ENCODE peak calls at places on chromosomes 2 and 18, in four cellular contexts. One of them, this sample, is unnamed.

GRCh38 chr2:168044579-168044978 is 202.8 kb downstream of the STK39 start:
- DNase-seq in fibroblast of mammary gland: no peak
- DNase-seq in GM06990: no peak
- DNase-seq in AG10803: no peak
- DNase-seq in this sample: no peak

GRCh38 chr2:238100821-238101771 is 956 bp downstream of the ESPNL start:
- DNase-seq in AG10803: no peak
- DNase-seq in GM06990: no peak
- DNase-seq in fibroblast of mammary gland: no peak
- DNase-seq in this sample: no peak

GRCh38 chr2:14633451-14634211 is 1.1 kb downstream of the LRATD1 start:
- DNase-seq in GM06990: no peak
- DNase-seq in fibroblast of mammary gland: no peak
- DNase-seq in AG10803: no peak
- DNase-seq in this sample: no peak

GRCh38 chr18:11167778-11168177 is 18.4 kb upstream of the PIEZO2 start:
- DNase-seq in fibroblast of mammary gland: peak
- DNase-seq in AG10803: peak
- DNase-seq in GM06990: no peak
- DNase-seq in this sample: peak

GRCh38 chr2:183519371-183520056 is 395.3 kb downstream of the NUP35 start:
- DNase-seq in AG10803: no peak
- DNase-seq in fibroblast of mammary gland: no peak
- DNase-seq in GM06990: no peak
- DNase-seq in this sample: no peak

GRCh38 chr2:218895758-218896500 is 15.3 kb downstream of the WNT10A start:
- DNase-seq in GM06990: no peak
- DNase-seq in fibroblast of mammary gland: no peak
- DNase-seq in AG10803: no peak
- DNase-seq in this sample: peak

GRCh38 chr2:33205693-33206434 is 259.1 kb downstream of the LTBP1 start:
- DNase-seq in AG10803: no peak
- DNase-seq in fibroblast of mammary gland: no peak
- DNase-seq in GM06990: peak
- DNase-seq in this sample: no peak

GRCh38 chr18:28136071-28136470 is 40.9 kb downstream of the CDH2 start:
- DNase-seq in GM06990: no peak
- DNase-seq in fibroblast of mammary gland: no peak
- DNase-seq in AG10803: no peak
- DNase-seq in this sample: no peak

GRCh38 chr2:72084584-72084976 is 63.1 kb downstream of the CYP26B1 start:
- DNase-seq in GM06990: no peak
- DNase-seq in fibroblast of mammary gland: no peak
- DNase-seq in AG10803: peak
- DNase-seq in this sample: peak

GRCh38 chr2:224163573-224164307 is 124.7 kb upstream of the SERPINE2 start:
- DNase-seq in GM06990: no peak
- DNase-seq in AG10803: peak
- DNase-seq in fibroblast of mammary gland: peak
- DNase-seq in this sample: peak

DNA sequence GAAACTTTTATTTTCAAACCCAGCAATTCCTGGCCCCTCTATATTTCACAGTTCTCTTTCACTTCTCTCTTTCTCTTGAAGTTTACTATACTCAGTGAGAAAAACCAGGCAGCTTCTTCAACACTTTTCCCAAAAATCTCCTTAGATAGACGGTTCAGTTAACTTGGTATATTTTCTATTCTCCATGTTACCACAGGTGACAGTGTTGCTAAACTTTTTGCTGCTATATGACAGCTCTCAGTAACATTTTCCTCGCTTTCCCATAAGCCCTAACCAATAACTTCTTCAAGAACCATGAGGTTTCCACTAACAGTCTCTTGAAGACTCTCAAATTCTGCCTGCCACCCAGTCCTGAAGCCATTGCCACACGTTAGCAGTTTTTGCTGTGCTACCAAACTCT is 45.8 kb downstream of the CYBRD1 start:
- DNase-seq in fibroblast of mammary gland: peak
- DNase-seq in GM06990: no peak
- DNase-seq in AG10803: no peak
- DNase-seq in this sample: no peak
- TF ChIP-seq CTCF in fibroblast of mammary gland: peak
- TF ChIP-seq CTCF in GM06990: no peak
- TF ChIP-seq CTCF in AG10803: peak
- TF ChIP-seq CTCF in this sample: no peak

DNA sequence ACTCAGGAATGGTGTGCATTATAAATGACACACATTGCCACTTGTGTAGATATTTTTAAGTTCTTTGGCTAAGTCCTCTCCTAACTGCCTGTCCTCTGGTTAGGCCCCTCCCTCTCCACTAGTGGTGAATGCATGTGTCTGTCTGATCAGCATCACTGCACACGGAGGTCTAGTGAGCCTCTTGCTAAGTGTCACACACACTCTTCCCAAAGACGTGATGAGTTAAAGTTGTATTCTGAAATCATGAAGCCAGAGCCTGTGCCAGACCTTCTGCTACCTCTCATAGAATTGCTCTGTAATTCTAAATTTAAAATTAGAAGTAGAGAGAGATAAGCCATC is 41.3 kb downstream of the RALB start:
- DNase-seq in AG10803: no peak
- DNase-seq in fibroblast of mammary gland: no peak
- DNase-seq in GM06990: no peak
- DNase-seq in this sample: no peak
- H3K4me3 ChIP-seq in AG10803: no peak
- H3K4me3 ChIP-seq in fibroblast of mammary gland: no peak
- H3K4me3 ChIP-seq in GM06990: peak
- H3K4me3 ChIP-seq in this sample: no peak

DNA sequence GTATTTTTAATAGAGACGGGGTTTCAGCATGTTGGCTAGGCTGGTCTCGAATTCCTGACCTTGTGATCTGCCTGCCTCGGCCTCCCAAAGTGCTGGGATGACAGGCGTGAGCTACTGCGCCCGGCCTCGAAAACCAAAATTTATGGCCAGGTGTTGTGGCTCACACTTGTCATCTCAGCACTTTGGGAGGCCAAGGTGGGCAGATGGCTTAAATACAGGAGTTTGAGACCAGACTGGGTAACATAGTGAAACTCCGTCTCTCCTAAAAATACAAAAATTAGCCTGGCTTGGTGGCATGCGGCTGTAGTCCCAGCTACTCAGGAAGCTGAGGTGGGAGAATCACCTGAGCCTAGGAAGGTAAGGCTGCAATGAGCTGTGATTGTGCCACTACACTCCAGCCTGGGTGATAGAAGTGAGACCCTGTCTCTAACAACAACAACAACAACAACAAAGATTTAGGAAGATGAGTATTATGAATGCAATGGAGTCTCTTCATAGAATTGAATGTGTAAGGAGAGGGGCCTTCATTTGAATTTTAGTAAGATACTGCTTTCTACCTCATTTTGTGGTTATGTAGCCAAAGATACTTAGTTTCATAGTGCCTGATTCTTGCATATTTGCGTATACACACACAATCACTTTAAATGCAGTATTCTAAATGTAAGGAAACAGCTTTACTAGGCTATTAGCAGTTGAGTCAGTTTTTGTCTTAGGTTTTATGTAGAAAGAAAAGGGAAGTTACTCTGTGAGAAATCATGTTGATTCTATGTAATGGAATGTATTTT is 80.3 kb downstream of the HAUS1 start:
- DNase-seq in GM06990: no peak
- DNase-seq in AG10803: no peak
- DNase-seq in fibroblast of mammary gland: no peak
- DNase-seq in this sample: no peak
- TF ChIP-seq CTCF in GM06990: no peak
- TF ChIP-seq CTCF in AG10803: no peak
- TF ChIP-seq CTCF in fibroblast of mammary gland: no peak
- TF ChIP-seq CTCF in this sample: no peak

DNA sequence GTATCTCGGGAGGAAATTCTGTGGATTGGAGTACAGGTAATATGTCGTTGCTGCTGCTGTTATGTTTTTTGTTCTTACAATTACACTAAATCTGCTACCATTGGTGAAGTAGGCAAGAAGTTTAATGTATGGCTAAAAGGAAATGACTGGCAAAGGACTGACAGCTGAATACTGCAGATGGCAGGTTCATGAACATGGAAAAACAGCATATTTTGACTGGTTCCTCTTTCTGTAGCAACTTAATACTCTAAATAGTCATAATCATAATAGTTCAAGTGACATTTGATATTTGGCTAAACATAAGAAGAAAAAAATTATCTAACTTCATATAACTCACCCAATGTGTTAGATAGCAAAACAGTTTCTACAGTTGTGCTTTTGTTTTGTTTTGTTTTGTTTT is 84.5 kb upstream of the PGAP1 start:
- DNase-seq in AG10803: no peak
- DNase-seq in fibroblast of mammary gland: no peak
- DNase-seq in GM06990: no peak
- DNase-seq in this sample: no peak
- H3K4me3 ChIP-seq in AG10803: no peak
- H3K4me3 ChIP-seq in fibroblast of mammary gland: no peak
- H3K4me3 ChIP-seq in GM06990: no peak
- H3K4me3 ChIP-seq in this sample: no peak

GRCh38 chr2:101204400-101205095 is 48.1 kb upstream of the CNOT11 start:
- DNase-seq in AG10803: no peak
- DNase-seq in GM06990: no peak
- DNase-seq in fibroblast of mammary gland: no peak
- DNase-seq in this sample: peak
- TF ChIP-seq CTCF in AG10803: peak
- TF ChIP-seq CTCF in GM06990: no peak
- TF ChIP-seq CTCF in fibroblast of mammary gland: peak
- TF ChIP-seq CTCF in this sample: peak

GRCh38 chr18:24234330-24234729 is 95.5 kb downstream of the CABYR start:
- DNase-seq in GM06990: no peak
- DNase-seq in fibroblast of mammary gland: peak
- DNase-seq in AG10803: no peak
- DNase-seq in this sample: peak
- H3K4me3 ChIP-seq in GM06990: no peak
- H3K4me3 ChIP-seq in fibroblast of mammary gland: no peak
- H3K4me3 ChIP-seq in AG10803: no peak
- H3K4me3 ChIP-seq in this sample: no peak

DNA sequence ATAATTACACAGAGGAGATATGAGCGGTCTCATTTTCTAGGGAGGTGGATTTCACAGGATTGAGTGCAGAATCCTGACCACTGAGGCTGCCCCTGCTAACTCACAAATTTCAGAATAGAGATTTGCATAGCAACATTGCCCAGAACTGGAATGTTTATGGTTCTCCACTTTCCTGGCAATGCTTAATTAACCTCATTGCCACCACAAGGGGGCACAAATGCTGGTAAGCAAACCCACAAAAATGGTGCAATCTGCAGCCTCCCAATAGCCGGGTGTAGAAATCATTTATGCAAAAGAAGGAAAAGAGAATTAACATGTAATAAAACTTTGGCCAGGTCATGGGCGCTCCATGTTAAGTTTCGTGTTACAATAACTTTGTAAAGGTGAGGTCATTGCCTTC is 112.4 kb downstream of the CYRIA start:
- DNase-seq in AG10803: peak
- DNase-seq in GM06990: no peak
- DNase-seq in fibroblast of mammary gland: peak
- DNase-seq in this sample: peak
- TF ChIP-seq CTCF in AG10803: peak
- TF ChIP-seq CTCF in GM06990: peak
- TF ChIP-seq CTCF in fibroblast of mammary gland: peak
- TF ChIP-seq CTCF in this sample: peak

GRCh38 chr2:136985044-136985443 is 219.7 kb downstream of the THSD7B start:
- DNase-seq in AG10803: peak
- DNase-seq in fibroblast of mammary gland: no peak
- DNase-seq in GM06990: no peak
- DNase-seq in this sample: peak
- H3K4me3 ChIP-seq in AG10803: no peak
- H3K4me3 ChIP-seq in fibroblast of mammary gland: no peak
- H3K4me3 ChIP-seq in GM06990: no peak
- H3K4me3 ChIP-seq in this sample: no peak

DNA sequence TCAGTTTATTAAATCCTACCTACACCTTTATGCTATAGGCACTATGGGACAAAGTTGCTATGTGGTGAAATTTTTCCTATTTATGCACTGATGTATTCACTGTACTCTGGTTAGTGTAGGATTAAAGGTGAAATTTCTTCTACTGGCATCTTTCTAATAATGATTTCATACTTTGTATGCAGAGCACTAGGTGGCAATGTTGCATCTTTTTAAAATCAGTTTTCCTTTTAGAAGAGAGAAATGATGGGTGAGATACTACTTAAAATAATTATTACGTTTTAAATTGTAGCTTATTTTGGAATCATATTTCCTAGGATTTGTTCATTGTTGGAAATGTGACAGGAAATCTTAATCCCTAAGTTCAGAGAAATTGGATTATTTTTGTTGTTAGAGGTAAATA is 150.9 kb downstream of the CD8B2 start:
- DNase-seq in GM06990: no peak
- DNase-seq in AG10803: peak
- DNase-seq in fibroblast of mammary gland: peak
- DNase-seq in this sample: peak
- TF ChIP-seq CTCF in GM06990: peak
- TF ChIP-seq CTCF in AG10803: peak
- TF ChIP-seq CTCF in fibroblast of mammary gland: peak
- TF ChIP-seq CTCF in this sample: peak

GRCh38 chr18:77114070-77114563 is 18.5 kb downstream of the MBP start:
- DNase-seq in GM06990: no peak
- DNase-seq in AG10803: no peak
- DNase-seq in fibroblast of mammary gland: no peak
- DNase-seq in this sample: no peak

GRCh38 chr18:77111449-77112160 is 21.0 kb downstream of the MBP start:
- DNase-seq in fibroblast of mammary gland: no peak
- DNase-seq in GM06990: no peak
- DNase-seq in AG10803: no peak
- DNase-seq in this sample: no peak

GRCh38 chr18:77113361-77114069 is 19.1 kb downstream of the MBP start:
- DNase-seq in AG10803: no peak
- DNase-seq in GM06990: no peak
- DNase-seq in fibroblast of mammary gland: no peak
- DNase-seq in this sample: no peak

GRCh38 chr18:77110936-77111335 is 21.6 kb downstream of the MBP start:
- DNase-seq in fibroblast of mammary gland: no peak
- DNase-seq in GM06990: no peak
- DNase-seq in AG10803: no peak
- DNase-seq in this sample: no peak

GRCh38 chr18:77112161-77112801 is 20.3 kb downstream of the MBP start:
- DNase-seq in GM06990: no peak
- DNase-seq in fibroblast of mammary gland: peak
- DNase-seq in AG10803: no peak
- DNase-seq in this sample: no peak
- H3K4me3 ChIP-seq in GM06990: no peak
- H3K4me3 ChIP-seq in fibroblast of mammary gland: no peak
- H3K4me3 ChIP-seq in AG10803: no peak
- H3K4me3 ChIP-seq in this sample: no peak

This sample was measured in choroid plexus epithelial cell.